ENCODE peak calls at places on chromosomes 13 and 19, in four cellular contexts. C, U, X and L are unnamed samples.
A peak's percentile ranks its signal among the peaks of the same experiment; 100 is the strongest.

GRCh38 chr13:36764536-36764935 is 54.5 kb upstream of the RFXAP start:
- DNase-seq in C (no peak), X (no peak), U (no peak), L (no peak)

GRCh38 chr19:58555369-58555885 is 522 bp upstream of the CHMP2A start:
- DNase-seq in C (no peak), X (no peak), U (no peak), L (no peak)

GRCh38 chr19:12825259-12826131 is 8.9 kb downstream of the RTBDN start:
- DNase-seq in U (no peak), X (peak; percentile 92), C (peak; percentile 31), L (peak; percentile 95)

GRCh38 chr13:22091222-22091970 is 420.5 kb downstream of the FGF9 start:
- DNase-seq in U (no peak), C (no peak), X (no peak), L (no peak)

GRCh38 chr13:113553541-113554332 is 30.8 kb upstream of the TFDP1 start:
- DNase-seq in U (no peak), X (no peak), C (no peak), L (no peak)

GRCh38 chr19:3148503-3148902 is 12.7 kb downstream of the GNA15 start:
- DNase-seq in U (no peak), C (no peak), X (no peak), L (no peak)

GRCh38 chr13:50650478-50650877 is 193.0 kb downstream of the DLEU7 start:
- DNase-seq in U (no peak), X (no peak), C (no peak), L (no peak)

GRCh38 chr13:99282264-99283231 is 24.4 kb upstream of the GPR18 start:
- DNase-seq in U (no peak), X (no peak), C (no peak), L (no peak)

GRCh38 chr19:1624458-1624857 is 19.2 kb upstream of the UQCR11 start:
- DNase-seq in X (peak; percentile 81), U (peak; percentile 62), C (peak; percentile 65), L (peak; percentile 88)